ENCODE peak calls at places on chromosome X, in seven cellular contexts. I, C, E, U, T, P and V are unnamed samples.

GRCh38 chrX:114976321-114976720 is 41.1 kb downstream of the IL13RA2 start:
- DNase-seq in I (peak), C (no peak), E (no peak), U (no peak), T (peak), P (no peak), V (no peak)

GRCh38 chrX:67574696-67575095 is 30.9 kb downstream of the AR start:
- DNase-seq in I (no peak), C (no peak), E (no peak), U (no peak), T (no peak), P (no peak), V (no peak)

GRCh38 chrX:117325706-117326105 is 790.9 kb downstream of the KLHL13 start:
- DNase-seq in I (no peak), C (no peak), E (no peak), U (no peak), T (no peak), P (no peak), V (no peak)

GRCh38 chrX:8743126-8743732 is 11.3 kb upstream of the ANOS1 start:
- DNase-seq in I (peak), C (no peak), E (peak), U (no peak), T (peak), P (peak), V (peak)

GRCh38 chrX:40154853-40155616 is 57.3 kb upstream of the BCOR start:
- DNase-seq in I (peak), C (no peak), E (peak), U (no peak), T (peak), P (peak), V (peak)

GRCh38 chrX:123959281-123960063 is 2.0 kb upstream of the STAG2 start:
- DNase-seq in I (peak), C (peak), E (peak), U (no peak), T (no peak), P (no peak), V (peak)

GRCh38 chrX:39011454-39012204 is 210.4 kb downstream of the MID1IP1 start:
- DNase-seq in I (no peak), C (no peak), E (no peak), U (no peak), T (no peak), P (no peak), V (no peak)

GRCh38 chrX:13855689-13856425 is 39.0 kb upstream of the GPM6B start:
- DNase-seq in I (no peak), C (no peak), E (no peak), U (no peak), T (no peak), P (no peak), V (no peak)

GRCh38 chrX:129717902-129718301 is 20.9 kb upstream of the XPNPEP2 start:
- DNase-seq in I (peak), C (no peak), E (no peak), U (no peak), T (peak), P (no peak), V (no peak)

GRCh38 chrX:82196866-82197265 is 995.0 kb downstream of the SH3BGRL start:
- DNase-seq in I (no peak), C (no peak), E (peak), U (no peak), T (no peak), P (no peak), V (peak)

GRCh38 chrX:47196098-47196497 is 2.5 kb downstream of the UBA1 start:
- DNase-seq in I (no peak), C (no peak), E (no peak), U (no peak), T (no peak), P (no peak), V (peak)

GRCh38 chrX:11447418-11447817 is 154.2 kb downstream of the AMELX start:
- DNase-seq in I (no peak), C (no peak), E (no peak), U (no peak), T (peak), P (no peak), V (no peak)

GRCh38 chrX:10177620-10178019 is 20.8 kb downstream of the CLCN4 start:
- DNase-seq in I (no peak), C (no peak), E (no peak), U (no peak), T (peak), P (no peak), V (no peak)

GRCh38 chrX:65589304-65589703 is 54.7 kb upstream of the LAS1L start:
- DNase-seq in I (no peak), C (no peak), E (no peak), U (no peak), T (no peak), P (no peak), V (no peak)

GRCh38 chrX:22686138-22686541 is 313.6 kb upstream of the DDX53 start:
- DNase-seq in I (peak), C (no peak), E (no peak), U (no peak), T (peak), P (no peak), V (no peak)

GRCh38 chrX:71184092-71184491 is 38.9 kb upstream of the GJB1 start:
- DNase-seq in I (no peak), C (no peak), E (no peak), U (no peak), T (no peak), P (no peak), V (peak)

GRCh38 chrX:107823456-107823855 is 2.2 kb upstream of the MID2 start:
- DNase-seq in I (peak), C (no peak), E (no peak), U (no peak), T (peak), P (no peak), V (no peak)
- H2BK120ac ChIP-seq in I (no peak), C (no peak), E (no peak), U (no peak), T (no peak), P (no peak), V (no peak)

GRCh38 chrX:317424-318067 is 1.1 kb downstream of the GTPBP6 start:
- DNase-seq in I (no peak), C (no peak), E (no peak), U (no peak), T (no peak), P (no peak), V (no peak)
- H2BK120ac ChIP-seq in I (no peak), C (no peak), E (no peak), U (no peak), T (no peak), P (no peak), V (no peak)

GRCh38 chrX:17814557-17814956 is 46.5 kb downstream of the RAI2 start:
- DNase-seq in I (no peak), C (no peak), E (no peak), U (no peak), T (peak), P (no peak), V (no peak)

GRCh38 chrX:17812763-17813162 is 48.3 kb downstream of the RAI2 start:
- DNase-seq in I (no peak), C (no peak), E (no peak), U (no peak), T (no peak), P (no peak), V (no peak)

GRCh38 chrX:17813277-17813676 is 47.8 kb downstream of the RAI2 start:
- DNase-seq in I (no peak), C (no peak), E (no peak), U (no peak), T (no peak), P (no peak), V (no peak)

GRCh38 chrX:17817242-17817641 is 43.9 kb downstream of the RAI2 start:
- DNase-seq in I (no peak), C (no peak), E (no peak), U (no peak), T (no peak), P (no peak), V (no peak)

DNA sequence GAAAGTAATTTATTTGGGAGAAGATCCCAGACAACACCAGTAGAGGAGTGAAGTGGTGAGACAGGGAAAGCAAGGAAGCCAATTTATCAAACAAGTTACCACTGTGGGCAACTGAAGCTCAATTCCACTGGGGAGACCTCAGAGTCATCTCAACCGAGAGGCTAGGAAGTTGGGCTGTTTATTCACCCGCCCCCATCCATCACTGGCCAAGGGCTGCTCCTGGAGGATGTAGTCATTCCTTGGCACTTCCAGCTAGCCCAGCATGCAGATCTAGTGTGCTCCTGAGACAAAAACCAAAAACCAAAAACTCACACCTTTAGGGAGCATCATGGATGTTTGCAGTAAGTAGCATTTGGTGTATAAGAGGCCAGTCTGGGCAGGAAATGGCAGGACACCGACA is 47.0 kb downstream of the RAI2 start:
- DNase-seq in I (no peak), C (no peak), E (no peak), U (no peak), T (no peak), P (no peak), V (no peak)
- H2BK120ac ChIP-seq in I (no peak), C (no peak), E (no peak), U (no peak), T (no peak), P (no peak), V (no peak)

GRCh38 chrX:113202601-113203000 is 362.0 kb upstream of the AMOT start:
- DNase-seq in I (no peak), C (no peak), E (peak), U (no peak), T (no peak), P (no peak), V (no peak)
- H2BK120ac ChIP-seq in I (no peak), C (no peak), E (no peak), U (no peak), T (no peak), P (no peak), V (no peak)

DNA sequence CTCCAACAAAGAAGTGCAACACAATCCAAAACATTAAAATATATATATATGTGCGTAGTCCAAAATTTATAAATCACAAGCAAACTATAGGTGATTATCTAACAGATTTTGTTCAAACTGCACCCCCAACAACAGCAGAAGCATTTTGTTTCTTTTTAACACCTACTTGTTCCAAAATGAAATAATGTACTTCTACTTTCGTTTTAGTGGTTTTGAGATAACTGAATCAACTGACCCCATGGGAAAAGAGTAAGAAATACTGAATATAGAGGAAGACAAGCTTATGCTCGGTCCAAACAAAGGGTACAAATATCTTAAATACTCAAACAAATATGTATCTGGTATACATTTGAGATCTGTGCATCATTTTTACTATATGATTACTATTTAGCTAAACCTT is 22.4 kb downstream of the MAP7D3 start:
- DNase-seq in I (no peak), C (no peak), E (no peak), U (no peak), T (no peak), P (no peak), V (no peak)
- H2BK120ac ChIP-seq in I (no peak), C (no peak), E (no peak), U (no peak), T (no peak), P (no peak), V (no peak)

DNA sequence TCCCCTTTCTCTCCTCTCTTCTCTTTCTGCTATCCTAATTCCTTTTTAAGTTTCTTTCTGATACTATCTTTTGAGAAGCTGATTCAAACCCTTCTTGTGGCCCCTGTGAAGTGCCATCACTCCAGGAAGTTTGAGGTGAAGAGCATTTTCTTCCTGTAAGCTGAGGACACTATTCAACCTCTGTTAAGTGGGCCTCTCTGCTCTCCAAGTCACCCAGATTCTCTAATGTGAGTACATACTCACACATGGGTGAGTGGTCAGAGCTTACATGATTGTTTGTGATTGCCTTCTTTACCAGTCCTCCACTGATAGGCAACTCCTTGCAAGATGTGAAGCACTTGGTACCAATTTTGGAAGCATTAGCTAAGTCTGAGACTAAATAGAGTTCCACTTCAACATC is 18.4 kb upstream of the SMIM10L2A start:
- DNase-seq in I (no peak), C (no peak), E (no peak), U (no peak), T (no peak), P (no peak), V (no peak)
- H2BK120ac ChIP-seq in I (no peak), C (no peak), E (no peak), U (no peak), T (no peak), P (no peak), V (no peak)

DNA sequence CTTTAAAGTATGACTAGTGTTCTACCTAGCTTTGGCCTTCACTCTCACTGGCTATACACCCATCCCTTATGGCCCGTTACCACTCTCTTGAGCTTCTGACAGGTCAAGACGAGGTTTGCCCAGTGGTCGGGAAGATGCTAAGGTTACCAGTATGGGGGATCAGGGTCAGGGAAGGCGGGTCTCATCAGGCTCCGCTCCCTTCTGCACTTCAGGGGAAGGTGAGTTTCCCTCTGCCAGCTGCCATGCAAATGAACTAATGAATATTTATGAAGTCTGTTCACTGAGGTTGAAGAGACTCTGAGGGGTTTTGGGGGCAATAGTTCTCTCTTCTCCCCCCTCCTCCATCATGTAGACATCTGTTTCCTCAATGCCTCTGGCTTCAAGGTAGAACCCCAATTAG is 6.6 kb downstream of the EFNB1 start:
- DNase-seq in I (no peak), C (no peak), E (no peak), U (no peak), T (no peak), P (peak), V (no peak)
- H2BK120ac ChIP-seq in I (no peak), C (no peak), E (no peak), U (no peak), T (no peak), P (no peak), V (no peak)

GRCh38 chrX:53715336-53715924 is 28.9 kb upstream of the HUWE1 start:
- DNase-seq in I (no peak), C (no peak), E (no peak), U (no peak), T (no peak), P (no peak), V (no peak)

GRCh38 chrX:53716328-53717088 is 30.0 kb upstream of the HUWE1 start:
- DNase-seq in I (no peak), C (no peak), E (no peak), U (no peak), T (peak), P (no peak), V (no peak)

GRCh38 chrX:53714580-53715335 is 28.2 kb upstream of the HUWE1 start:
- DNase-seq in I (no peak), C (no peak), E (peak), U (no peak), T (peak), P (no peak), V (peak)

GRCh38 chrX:53718073-53718472 is 31.6 kb upstream of the HUWE1 start:
- DNase-seq in I (no peak), C (no peak), E (no peak), U (no peak), T (no peak), P (no peak), V (no peak)

GRCh38 chrX:53717205-53717604 is 30.7 kb upstream of the HUWE1 start:
- DNase-seq in I (no peak), C (no peak), E (no peak), U (no peak), T (no peak), P (no peak), V (no peak)
- H2BK120ac ChIP-seq in I (no peak), C (no peak), E (no peak), U (no peak), T (no peak), P (no peak), V (no peak)

DNA sequence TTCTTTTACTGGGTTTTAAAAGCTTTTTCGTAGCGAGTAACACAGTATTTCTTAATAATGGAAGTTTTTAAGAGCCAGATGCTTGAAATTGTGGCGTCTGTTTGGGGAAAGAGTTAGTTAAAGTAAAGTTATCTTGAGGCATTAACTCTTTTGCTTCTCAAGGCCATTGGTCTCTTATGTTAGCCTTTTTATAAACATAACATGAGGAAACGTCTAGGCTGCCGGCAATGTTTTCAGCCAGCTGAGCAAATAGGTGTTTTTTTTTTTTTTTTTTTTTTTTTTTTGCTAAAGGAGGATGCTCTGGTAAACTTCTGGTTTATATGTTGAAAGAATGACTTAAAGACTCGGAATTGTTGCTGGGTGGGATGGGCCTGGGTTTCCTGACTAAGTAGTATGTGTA is 51.1 kb upstream of the RBMX start:
- DNase-seq in I (peak), C (no peak), E (no peak), U (no peak), T (no peak), P (no peak), V (no peak)
- H2BK120ac ChIP-seq in I (no peak), C (no peak), E (no peak), U (no peak), T (no peak), P (no peak), V (no peak)